ENCODE peak calls at places on chromosomes 5 and 9, in ten cellular contexts. H, K, V, M, P, Y, S, I, L and G are unnamed samples.

GRCh38 chr9:89882876-89883275 is 278.1 kb downstream of the GADD45G start:
- DNase-seq in M (no peak), P (no peak), I (peak), L (peak), S (no peak), H (no peak), K (no peak), Y (no peak), V (no peak), G (no peak)

GRCh38 chr9:32260481-32260880 is 124.0 kb upstream of the ACO1 start:
- DNase-seq in I (no peak), H (no peak), K (no peak), V (no peak), M (no peak), P (no peak), S (no peak), L (no peak), Y (no peak), G (no peak)

GRCh38 chr9:25724424-25724823 is 46.2 kb upstream of the TUSC1 start:
- DNase-seq in L (no peak), H (no peak), P (no peak), Y (no peak), K (no peak), V (no peak), I (no peak), S (no peak), M (peak), G (no peak)

GRCh38 chr9:112810696-112811490 is 60.3 kb downstream of the SNX30 start:
- DNase-seq in V (no peak), L (no peak), H (no peak), Y (no peak), K (no peak), I (no peak), M (no peak), P (no peak), S (no peak), G (no peak)

GRCh38 chr9:76932778-76933177 is 26.9 kb upstream of the PRUNE2 start:
- DNase-seq in I (no peak), Y (no peak), P (no peak), V (no peak), K (no peak), M (no peak), S (no peak), H (no peak), L (no peak), G (no peak)

GRCh38 chr9:110769667-110770066 is 101.1 kb downstream of the MUSK start:
- DNase-seq in Y (no peak), K (no peak), P (no peak), L (no peak), M (peak), H (no peak), I (no peak), S (no peak), V (no peak), G (no peak)

GRCh38 chr9:1458503-1458902 is 408.3 kb downstream of the DMRT2 start:
- DNase-seq in M (peak), Y (no peak), I (no peak), K (no peak), V (no peak), L (no peak), H (no peak), P (no peak), S (no peak), G (peak)

GRCh38 chr5:94968507-94969095 is 316.3 kb downstream of the MCTP1 start:
- DNase-seq in M (peak), P (no peak), S (peak), L (no peak), Y (no peak), V (no peak), H (peak), K (no peak), I (no peak), G (no peak)

GRCh38 chr5:96962540-96962991 is 26.7 kb downstream of the LNPEP start:
- DNase-seq in M (peak), V (no peak), I (no peak), L (no peak), P (no peak), H (no peak), Y (no peak), K (no peak), S (no peak), G (no peak)

GRCh38 chr5:36359267-36359666 is 57.6 kb upstream of the RANBP3L start:
- DNase-seq in M (no peak), L (no peak), H (no peak), P (no peak), S (no peak), K (no peak), V (no peak), I (no peak), Y (no peak), G (no peak)

GRCh38 chr5:53545744-53546143 is 14.7 kb upstream of the NDUFS4 start:
- DNase-seq in I (no peak), H (no peak), S (no peak), L (no peak), Y (no peak), V (no peak), K (no peak), P (no peak), M (no peak), G (no peak)

GRCh38 chr9:76161103-76161502 is 233.1 kb downstream of the RFK start:
- DNase-seq in H (no peak), L (no peak), V (no peak), Y (no peak), K (no peak), P (no peak), M (no peak), S (no peak), I (no peak), G (no peak)

GRCh38 chr5:157971466-157972324 is 112.8 kb upstream of the CLINT1 start:
- DNase-seq in M (no peak), K (no peak), V (peak), H (no peak), I (peak), L (no peak), S (no peak), Y (no peak), P (peak), G (no peak)

GRCh38 chr9:100324594-100325200 is 28.0 kb downstream of the TEX10 start:
- DNase-seq in V (no peak), I (no peak), L (no peak), Y (no peak), S (no peak), M (peak), H (peak), K (no peak), P (no peak), G (peak)

GRCh38 chr5:148776780-148777179 is 49.6 kb upstream of the ADRB2 start:
- DNase-seq in S (no peak), L (no peak), I (no peak), K (peak), P (no peak), Y (no peak), M (peak), V (no peak), H (no peak), G (peak)